ENCODE peak calls at places on chromosomes 5 and 9, in four cellular contexts. W, I, X and B are unnamed samples.

GRCh38 chr9:127104465-127105311 is 17.7 kb downstream of the ANGPTL2 start:
- DNase-seq in W (no peak), I (no peak), X (no peak), B (no peak)

GRCh38 chr5:72601861-72602260 is 94.7 kb upstream of the ZNF366 start:
- DNase-seq in W (no peak), I (no peak), X (no peak), B (no peak)

GRCh38 chr9:127844821-127845359 is 9.6 kb downstream of the ENG start:
- DNase-seq in W (no peak), I (peak), X (no peak), B (peak)

GRCh38 chr9:134223601-134224122 is 59.3 kb upstream of the RNU6ATAC start:
- DNase-seq in W (no peak), I (no peak), X (no peak), B (no peak)

GRCh38 chr9:10230512-10230911 is 382.3 kb downstream of the PTPRD start:
- DNase-seq in W (no peak), I (no peak), X (no peak), B (no peak)

GRCh38 chr9:14692918-14693861 is at the start of gene ZDHHC21:
- DNase-seq in W (peak), I (peak), X (peak), B (peak)

GRCh38 chr9:113808391-113809191 is 67.5 kb upstream of the ZNF618 start:
- DNase-seq in W (no peak), I (peak), X (no peak), B (peak)

GRCh38 chr9:5513966-5514365 is 3.6 kb downstream of the PDCD1LG2 start:
- DNase-seq in W (no peak), I (no peak), X (no peak), B (no peak)

GRCh38 chr5:153964201-153965101 is 74.3 kb downstream of the FAM114A2 start:
- DNase-seq in W (no peak), I (no peak), X (no peak), B (no peak)

GRCh38 chr5:81420039-81420667 is 26.2 kb upstream of the ACOT12 start:
- DNase-seq in W (no peak), I (peak), X (no peak), B (peak)

GRCh38 chr5:32443541-32444190 is 874 bp downstream of the ZFR start:
- DNase-seq in W (peak), I (peak), X (peak), B (peak)

GRCh38 chr5:141260458-141261237 is 15.5 kb downstream of the PCDHB15 start:
- DNase-seq in W (peak), I (no peak), X (no peak), B (peak)

GRCh38 chr5:6568909-6569308 is 63.9 kb downstream of the NSUN2 start:
- DNase-seq in W (no peak), I (no peak), X (no peak), B (no peak)

GRCh38 chr5:30385754-30386153 is 807.7 kb upstream of the CDH6 start:
- DNase-seq in W (no peak), I (no peak), X (no peak), B (no peak)

GRCh38 chr9:84751921-84752320 is 82.4 kb downstream of the NTRK2 start:
- DNase-seq in W (no peak), I (no peak), X (no peak), B (peak)

GRCh38 chr9:38358390-38359296 is 33.9 kb upstream of the ALDH1B1 start:
- DNase-seq in W (no peak), I (peak), X (peak), B (peak)

GRCh38 chr9:83387401-83388185 is 150.6 kb downstream of the FRMD3 start:
- DNase-seq in W (no peak), I (no peak), X (no peak), B (no peak)

GRCh38 chr5:151870820-151871219 is 53.8 kb downstream of the GLRA1 start:
- DNase-seq in W (no peak), I (peak), X (no peak), B (peak)

GRCh38 chr9:108474356-108474755 is 381.4 kb downstream of the ACTL7B start:
- DNase-seq in W (no peak), I (no peak), X (no peak), B (peak)

GRCh38 chr9:108088916-108089315 is 599.3 kb upstream of the KLF4 start:
- DNase-seq in W (no peak), I (no peak), X (no peak), B (no peak)

GRCh38 chr5:120512757-120513650 is 48.9 kb downstream of the PRR16 start:
- DNase-seq in W (no peak), I (no peak), X (no peak), B (no peak)